ENCODE peak calls at places on chromosomes 3 and 15, in four cellular contexts. O is WERI-Rb-1, C is AG10803, W is osteoblast. J is an unnamed sample.

GRCh38 chr3:100966049-100966471 is 27.2 kb downstream of the ABI3BP start:
- DNase-seq in O (no peak), C (peak; percentile 70), W (no peak), J (peak; percentile 33)

GRCh38 chr15:101398247-101398646 is 91.3 kb downstream of the PCSK6 start:
- DNase-seq in O (no peak), C (no peak), W (no peak), J (no peak)

GRCh38 chr15:70031680-70032079 is 66.0 kb downstream of the TLE3 start:
- DNase-seq in W (no peak), O (no peak), C (no peak), J (no peak)

GRCh38 chr15:48936666-48937065 is 27.1 kb downstream of the SHC4 start:
- DNase-seq in C (peak; percentile 92), W (no peak), O (no peak), J (peak; percentile 62)

GRCh38 chr15:40449275-40449674 is 8.5 kb downstream of the BAHD1 start:
- DNase-seq in C (peak; percentile 55), W (peak; percentile 81), O (no peak), J (peak; percentile 39)

GRCh38 chr3:184448321-184449160 is 68.7 kb downstream of the CHRD start:
- DNase-seq in O (no peak), C (peak; percentile 69), W (peak; percentile 77), J (peak; percentile 97)

GRCh38 chr15:58473720-58474119 is 41.9 kb downstream of the LIPC start:
- DNase-seq in C (peak; percentile 83), O (no peak), W (no peak), J (peak; percentile 89)

GRCh38 chr3:194443911-194444310 is 42.9 kb downstream of the ATP13A3 start:
- DNase-seq in W (no peak), O (no peak), C (peak; percentile 76), J (peak; percentile 43)

GRCh38 chr3:45381168-45381852 is 7.1 kb upstream of the LARS2 start:
- DNase-seq in O (peak; percentile 19), W (no peak), C (no peak), J (no peak)

GRCh38 chr15:27550635-27551034 is 548.5 kb downstream of the OCA2 start:
- DNase-seq in O (no peak), W (no peak), C (no peak), J (no peak)

GRCh38 chr3:13574083-13574797 is 25.3 kb downstream of the FBLN2 start:
- DNase-seq in C (peak; percentile 43), O (no peak), W (peak; percentile 63), J (no peak)

GRCh38 chr15:26461847-26462608 is 310.8 kb downstream of the GABRB3 start:
- DNase-seq in W (no peak), C (no peak), O (no peak), J (no peak)

GRCh38 chr3:23402728-23403505 is 199.8 kb downstream of the UBE2E2 start:
- DNase-seq in O (no peak), W (no peak), C (no peak), J (no peak)

GRCh38 chr3:42014949-42015533 is 53.1 kb upstream of the ULK4 start:
- DNase-seq in W (peak; percentile 91), C (peak; percentile 74), O (peak; percentile 86), J (peak; percentile 66)

GRCh38 chr3:176699307-176699706 is 498.0 kb downstream of the TBL1XR1 start:
- DNase-seq in O (no peak), C (no peak), W (no peak), J (no peak)

GRCh38 chr3:114442251-114442650 is 148.4 kb downstream of the TIGIT start:
- DNase-seq in C (peak; percentile 71), O (no peak), W (no peak), J (peak; percentile 57)

GRCh38 chr3:113166719-113167492 is 44.5 kb upstream of the BOC start:
- DNase-seq in W (peak; percentile 68), O (peak; percentile 48), C (peak; percentile 79), J (peak; percentile 69)

GRCh38 chr3:48433472-48434118 is 3.7 kb upstream of the PLXNB1 start:
- DNase-seq in W (peak; percentile 95), O (no peak), C (peak; percentile 76), J (peak; percentile 92)

GRCh38 chr3:189502256-189502655 is 128.9 kb upstream of the TP63 start:
- DNase-seq in C (no peak), W (no peak), O (no peak), J (no peak)

GRCh38 chr15:101250931-101251829 is 668 bp downstream of the CHSY1 start:
- DNase-seq in O (peak; percentile 25), C (no peak), W (peak; percentile 94), J (no peak)

GRCh38 chr3:51063074-51063473 is 322.0 kb upstream of the MANF start:
- DNase-seq in W (no peak), C (no peak), O (peak; percentile 35), J (no peak)

GRCh38 chr15:63187589-63188226 is 1.7 kb upstream of the RAB8B start:
- DNase-seq in C (no peak), W (no peak), O (no peak), J (no peak)

GRCh38 chr15:70059476-70060213 is 38.1 kb downstream of the TLE3 start:
- DNase-seq in O (no peak), W (no peak), C (no peak), J (no peak)

GRCh38 chr3:8442993-8443670 is 58.5 kb upstream of the LMCD1 start:
- DNase-seq in W (peak; percentile 56), O (no peak), C (peak; percentile 51), J (peak; percentile 13)

GRCh38 chr15:90286678-90287077 is 21.2 kb downstream of the NGRN start:
- DNase-seq in C (peak; percentile 47), W (no peak), O (peak; percentile 28), J (peak; percentile 52)

GRCh38 chr15:32837935-32838334 is 120.1 kb downstream of the GREM1 start:
- DNase-seq in W (no peak), O (no peak), C (peak; percentile 58), J (no peak)

GRCh38 chr15:50112488-50113186 is 6.4 kb downstream of the ATP8B4 start:
- DNase-seq in O (no peak), C (no peak), W (no peak), J (no peak)

GRCh38 chr3:163058190-163058854 is 1561.7 kb downstream of the OTOL1 start:
- DNase-seq in W (no peak), O (no peak), C (no peak), J (peak; percentile 37)

GRCh38 chr3:186257866-186258265 is 104.2 kb downstream of the DGKG start:
- DNase-seq in O (no peak), C (no peak), W (no peak), J (no peak)

GRCh38 chr3:52028572-52028971 is 27.8 kb downstream of the DUSP7 start:
- DNase-seq in O (no peak), C (no peak), W (no peak), J (no peak)

GRCh38 chr15:40111888-40112287 is 3.2 kb upstream of the BMF start:
- DNase-seq in C (no peak), O (no peak), W (peak; percentile 57), J (no peak)

GRCh38 chr3:172065967-172066762 is 26.8 kb downstream of the FNDC3B start:
- DNase-seq in O (no peak), W (peak; percentile 86), C (peak; percentile 65), J (peak; percentile 57)

GRCh38 chr3:48140284-48140683 is 47.9 kb downstream of the CDC25A start:
- DNase-seq in C (no peak), O (no peak), W (no peak), J (no peak)

DNA sequence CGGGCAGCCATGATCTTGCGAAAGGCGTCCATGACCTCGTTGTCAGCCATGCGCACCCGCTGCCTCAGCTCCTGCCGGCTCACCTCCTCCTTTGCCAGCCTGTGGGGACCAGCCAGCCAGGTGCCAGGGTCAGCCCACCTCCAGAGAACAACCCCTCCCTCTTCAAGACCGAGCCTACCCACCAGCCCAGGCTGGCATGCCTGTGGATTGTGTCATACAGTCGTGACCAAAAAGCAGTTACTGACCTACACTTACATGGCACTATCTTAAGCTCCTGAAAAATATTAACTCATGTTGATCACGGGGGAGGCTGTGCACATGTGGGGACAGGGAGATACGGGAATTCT is 10.7 kb upstream of the CAMK1 start:
- DNase-seq in W (no peak), O (no peak), C (no peak), J (no peak)
- H3K4me3 ChIP-seq in W (no peak overlapping the region), O (no peak overlapping the region), C (no peak overlapping the region), J (no peak overlapping the region)

GRCh38 chr15:85583404-85584390 is 203.3 kb downstream of the AKAP13 start:
- DNase-seq in C (peak; percentile 63), W (no peak), O (peak; percentile 37), J (peak; percentile 58)
- H3K4me3 ChIP-seq in C (no peak overlapping the region), W (no peak overlapping the region), O (no peak overlapping the region), J (peak overlapping the region; percentile 54)

GRCh38 chr3:124802054-124802698 is 71.9 kb downstream of the UMPS start:
- DNase-seq in O (no peak), W (no peak), C (no peak), J (no peak)
- H3K4me3 ChIP-seq in O (no peak overlapping the region), W (no peak overlapping the region), C (no peak overlapping the region), J (no peak overlapping the region)

GRCh38 chr15:88048759-88049158 is 207.8 kb downstream of the NTRK3 start:
- DNase-seq in C (no peak), O (no peak), W (no peak), J (no peak)
- H3K4me3 ChIP-seq in C (no peak overlapping the region), O (no peak overlapping the region), W (no peak overlapping the region), J (no peak overlapping the region)

GRCh38 chr3:5376761-5377160 is 189.3 kb downstream of the EDEM1 start:
- DNase-seq in W (no peak), C (no peak), O (no peak), J (no peak)
- H3K4me3 ChIP-seq in W (no peak overlapping the region), C (no peak overlapping the region), O (no peak overlapping the region), J (no peak overlapping the region)

GRCh38 chr15:55915221-55915620 is 78.2 kb downstream of the NEDD4 start:
- DNase-seq in C (no peak), W (no peak), O (no peak), J (peak; percentile 22)
- H3K4me3 ChIP-seq in C (peak overlapping the region; percentile 57), W (peak overlapping the region; percentile 67), O (no peak overlapping the region), J (peak overlapping the region; percentile 53)

J was measured in fibroblast of the aortic adventitia.